ENCODE peak calls at places on chromosomes 16 and 17, in five cellular contexts. Q is GM12878, B is cardiac muscle cell, O is esophagus muscularis mucosa, L is fibroblast of pulmonary artery. A is an unnamed sample.

GRCh38 chr16:29312835-29313558 is 93.5 kb downstream of the NPIPB11 start:
- DNase-seq in Q (no peak), B (no peak), O (no peak), L (no peak), A (no peak)

GRCh38 chr17:3981455-3981854 is 17.2 kb upstream of the ATP2A3 start:
- DNase-seq in Q (no peak), B (no peak), O (no peak), L (no peak), A (no peak)

GRCh38 chr16:77594798-77595625 is 127.3 kb upstream of the NUDT7 start:
- DNase-seq in Q (no peak), B (no peak), O (no peak), L (no peak), A (no peak)

GRCh38 chr16:48862087-48862532 is 252.1 kb upstream of the N4BP1 start:
- DNase-seq in Q (no peak), B (no peak), O (no peak), L (no peak), A (no peak)

GRCh38 chr17:30600830-30601494 is 123.8 kb downstream of the GOSR1 start:
- DNase-seq in Q (no peak), B (peak; percentile 29), O (no peak), L (peak; percentile 13), A (no peak)

GRCh38 chr16:28163699-28164584 is 47.8 kb downstream of the XPO6 start:
- DNase-seq in Q (no peak), B (peak; percentile 88), O (no peak), L (peak; percentile 89), A (no peak)

GRCh38 chr17:42334667-42335066 is 46.4 kb downstream of the STAT5A start:
- DNase-seq in Q (no peak), B (no peak), O (no peak), L (no peak), A (no peak)

GRCh38 chr17:38628441-38628840 is 22.7 kb upstream of the SRCIN1 start:
- DNase-seq in Q (no peak), B (peak; percentile 16), O (no peak), L (peak; percentile 9), A (no peak)

GRCh38 chr17:59963738-59964454 is 644 bp downstream of the RNFT1 start:
- DNase-seq in Q (no peak), B (peak; percentile 58), O (peak; percentile 91), L (peak; percentile 63), A (peak; percentile 15)

GRCh38 chr16:49462989-49463371 is 89.4 kb downstream of the C16orf78 start:
- DNase-seq in Q (no peak), B (no peak), O (peak; percentile 62), L (no peak), A (no peak)

GRCh38 chr16:24838554-24839266 is 7.1 kb upstream of the SLC5A11 start:
- DNase-seq in Q (no peak), B (peak; percentile 84), O (no peak), L (peak; percentile 83), A (no peak)

GRCh38 chr17:7852262-7852670 is 2.6 kb upstream of the TMEM88 start:
- DNase-seq in Q (no peak), B (no peak), O (no peak), L (no peak), A (no peak)

GRCh38 chr16:23590181-23590580 is 5.9 kb downstream of the NDUFAB1 start:
- DNase-seq in Q (no peak), B (no peak), O (no peak), L (no peak), A (no peak)

GRCh38 chr17:60442271-60443201 is 20.2 kb downstream of the CHCT1 start:
- DNase-seq in Q (no peak), B (peak; percentile 42), O (no peak), L (peak; percentile 42), A (no peak)

GRCh38 chr16:26316683-26317464 is 625.1 kb downstream of the HS3ST4 start:
- DNase-seq in Q (no peak), B (no peak), O (no peak), L (no peak), A (no peak)

GRCh38 chr17:5023588-5024147 is 11.6 kb downstream of the SLC52A1 start:
- DNase-seq in Q (no peak), B (no peak), O (no peak), L (no peak), A (no peak)

GRCh38 chr17:21368545-21369246 is 7.5 kb upstream of the KCNJ12 start:
- DNase-seq in Q (no peak), B (no peak), O (no peak), L (no peak), A (no peak)

GRCh38 chr16:24834459-24835335 is 11.1 kb upstream of the SLC5A11 start:
- DNase-seq in Q (no peak), B (peak; percentile 53), O (no peak), L (peak; percentile 59), A (no peak)

GRCh38 chr16:61263400-61263799 is 772.8 kb downstream of the CDH8 start:
- DNase-seq in Q (no peak), B (no peak), O (no peak), L (no peak), A (no peak)

GRCh38 chr16:85995591-85996461 is 96.9 kb downstream of the IRF8 start:
- DNase-seq in Q (peak; percentile 74), B (no peak), O (no peak), L (no peak), A (no peak)

GRCh38 chr17:63834431-63835166 is 7.1 kb upstream of the FTSJ3 start:
- DNase-seq in Q (no peak), B (peak; percentile 85), O (no peak), L (peak; percentile 76), A (peak; percentile 43)

GRCh38 chr17:47707056-47707791 is 13.3 kb downstream of the TBKBP1 start:
- DNase-seq in Q (no peak), B (no peak), O (no peak), L (peak; percentile 18), A (no peak)

GRCh38 chr16:8370374-8371015 is 219.8 kb downstream of the TMEM114 start:
- DNase-seq in Q (no peak), B (no peak), O (no peak), L (no peak), A (no peak)

GRCh38 chr16:6206080-6206479 is 1108.5 kb upstream of the EEF2KMT start:
- DNase-seq in Q (no peak), B (no peak), O (no peak), L (no peak), A (no peak)

GRCh38 chr17:46736100-46736499 is 82.4 kb downstream of the WNT3 start:
- DNase-seq in Q (peak; percentile 3), B (no peak), O (no peak), L (no peak), A (peak; percentile 13)

GRCh38 chr17:78617371-78618061 is 40.3 kb upstream of the DNAH17 start:
- DNase-seq in Q (no peak), B (no peak), O (no peak), L (no peak), A (no peak)

GRCh38 chr17:2954898-2955445 is 108.4 kb downstream of the OR1D5 start:
- DNase-seq in Q (no peak), B (peak; percentile 97), O (no peak), L (peak; percentile 98), A (no peak)

GRCh38 chr16:1439058-1439698 is 5.2 kb downstream of the CCDC154 start:
- DNase-seq in Q (no peak), B (no peak), O (no peak), L (no peak), A (no peak)

GRCh38 chr17:40597168-40598020 is 32.1 kb upstream of the CCR7 start:
- DNase-seq in Q (no peak), B (no peak), O (peak; percentile 57), L (no peak), A (no peak)

GRCh38 chr17:71585540-71585939 is 535.3 kb upstream of the SOX9 start:
- DNase-seq in Q (no peak), B (no peak), O (no peak), L (no peak), A (no peak)

GRCh38 chr17:64355536-64356303 is 34.9 kb downstream of the PECAM1 start:
- DNase-seq in Q (no peak), B (peak; percentile 42), O (no peak), L (peak; percentile 64), A (no peak)

GRCh38 chr17:10368561-10368960 is 4.2 kb downstream of the MYH13 start:
- DNase-seq in Q (no peak), B (no peak), O (no peak), L (no peak), A (no peak)

GRCh38 chr17:10369239-10369638 is 3.6 kb downstream of the MYH13 start:
- DNase-seq in Q (no peak), B (no peak), O (no peak), L (no peak), A (no peak)

GRCh38 chr17:10370209-10370608 is 2.6 kb downstream of the MYH13 start:
- DNase-seq in Q (no peak), B (no peak), O (no peak), L (no peak), A (no peak)

DNA sequence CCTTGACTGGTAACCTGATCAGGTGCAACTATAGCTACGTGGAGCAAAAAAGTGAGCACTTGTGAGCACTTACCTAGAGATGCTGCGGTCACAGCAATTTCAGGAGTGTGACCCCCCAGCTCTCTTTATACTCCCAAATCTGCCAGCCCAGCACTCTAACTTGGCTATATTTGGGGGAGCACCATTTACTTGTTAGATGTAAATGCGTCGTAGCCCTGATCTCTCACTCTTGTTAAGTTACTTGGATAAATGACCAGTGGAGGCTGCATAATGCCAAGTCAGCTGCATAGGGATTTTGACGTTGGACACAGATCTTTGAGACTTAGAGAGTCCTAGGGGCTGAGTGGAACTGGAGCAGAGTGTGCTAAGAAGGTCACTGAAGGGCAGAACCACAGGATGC is at the start of gene MYH13:
- DNase-seq in Q (no peak), B (no peak), O (no peak), L (no peak), A (no peak)
- TF ChIP-seq CTCF in Q (no peak), B (no peak), O (no peak), L (no peak), A (no peak)

GRCh38 chr16:20611975-20612471 is 35.9 kb upstream of the ACSM2B start:
- DNase-seq in Q (no peak), B (peak; percentile 40), O (no peak), L (no peak), A (no peak)
- H3K4me3 ChIP-seq in Q (no peak overlapping the region), B (no peak overlapping the region), O (no peak overlapping the region), L (no peak overlapping the region), A (no peak overlapping the region)

GRCh38 chr16:3400779-3401688 is at the start of the genes ZNF174 and ZSCAN32:
- DNase-seq in Q (peak; percentile 99), B (peak; percentile 100), O (peak; percentile 99), L (peak; percentile 99), A (peak; percentile 99)
- TF ChIP-seq CTCF in Q (no peak), B (no peak), O (peak; percentile 45), L (no peak), A (no peak)

DNA sequence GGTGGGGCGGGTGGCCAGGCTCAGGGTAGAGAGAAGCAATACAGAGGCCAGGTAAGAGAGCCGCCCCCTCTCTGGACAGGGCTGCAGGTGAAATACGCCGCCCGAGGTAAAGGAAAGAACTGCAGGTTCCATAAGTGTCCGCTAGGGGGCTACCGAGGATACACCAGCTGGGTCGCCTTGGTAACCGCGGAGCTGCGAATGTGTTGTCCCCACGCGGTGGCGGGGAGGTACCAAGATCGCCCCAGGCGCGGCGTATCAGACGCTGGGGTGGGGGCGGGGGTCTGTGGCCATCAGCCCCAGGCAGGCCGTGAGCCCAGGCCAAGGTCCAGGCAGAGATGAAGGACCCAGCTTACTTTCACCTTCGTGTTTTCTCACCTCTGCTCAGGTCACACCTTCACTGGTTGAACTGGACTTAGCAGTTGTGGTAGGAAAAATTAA is 18.4 kb upstream of the ZFP90 start:
- DNase-seq in Q (no peak), B (peak; percentile 79), O (peak; percentile 94), L (peak; percentile 79), A (peak; percentile 62)
- H3K4me3 ChIP-seq in Q (no peak overlapping the region), B (no peak overlapping the region), O (peak overlapping the region; percentile 57), L (peak overlapping the region; percentile 38), A (no peak overlapping the region)

A was measured in GM12864.